ENCODE peak calls at places on chromosomes 7 and 10, in six cellular contexts. W is RCC 7860; T is stimulated activated naive CD8-positive, alpha-beta T cell treated with anti-CD3 and anti-CD28 coated beads, Interleukin-15, amount 100 ng/mL, for 72 hours; N is GM12865; V is renal cortical epithelial cell; S is cardiac muscle cell. X is an unnamed sample.

GRCh38 chr10:48505394-48506112 is 99.3 kb downstream of the ARHGAP22 start:
- DNase-seq in W (no peak), T (no peak), N (no peak), V (no peak), S (no peak), X (no peak)

GRCh38 chr7:13641699-13642098 is 347.8 kb downstream of the ETV1 start:
- DNase-seq in W (no peak), T (no peak), N (no peak), V (peak), S (peak), X (no peak)

GRCh38 chr10:15313844-15314243 is 57.2 kb downstream of the FAM171A1 start:
- DNase-seq in W (no peak), T (no peak), N (no peak), V (no peak), S (peak), X (no peak)

GRCh38 chr7:128894101-128894440 is 16.4 kb downstream of the KCP start:
- DNase-seq in W (no peak), T (no peak), N (no peak), V (no peak), S (no peak), X (no peak)

GRCh38 chr7:139972000-139972399 is 90.8 kb downstream of the PARP12 start:
- DNase-seq in W (no peak), T (no peak), N (no peak), V (no peak), S (no peak), X (no peak)

GRCh38 chr10:116980041-116980440 is 24.9 kb downstream of the SHTN1 start:
- DNase-seq in W (no peak), T (no peak), N (no peak), V (no peak), S (no peak), X (no peak)

GRCh38 chr10:118444016-118444415 is 101.9 kb upstream of the FAM204A start:
- DNase-seq in W (no peak), T (no peak), N (no peak), V (no peak), S (no peak), X (no peak)

GRCh38 chr10:98246911-98247820 is 20.8 kb downstream of the LOXL4 start:
- DNase-seq in W (no peak), T (no peak), N (no peak), V (peak), S (no peak), X (no peak)

GRCh38 chr7:26091933-26092332 is 60.1 kb upstream of the NFE2L3 start:
- DNase-seq in W (no peak), T (no peak), N (peak), V (peak), S (peak), X (no peak)

GRCh38 chr10:6838118-6838517 is 258.0 kb upstream of the PRKCQ start:
- DNase-seq in W (no peak), T (peak), N (peak), V (no peak), S (no peak), X (no peak)

X was measured in activated B cell treated with CpG ODN at 0.5 μM for 24 hours.